ENCODE peak calls at places on chromosome 13, in ten cellular contexts. O, V, T, N, M, S, A, Q, K and R are unnamed samples.

GRCh38 chr13:47457631-47458030 is 543.4 kb downstream of the SUCLA2 start:
- DNase-seq in O (no peak), V (no peak), T (no peak), N (peak), M (no peak), S (no peak), A (peak), Q (no peak), K (no peak), R (no peak)

GRCh38 chr13:27770809-27771208 is 21.5 kb upstream of the GSX1 start:
- DNase-seq in O (no peak), V (peak), T (no peak), N (peak), M (no peak), S (no peak), A (peak), Q (peak), K (no peak), R (no peak)

GRCh38 chr13:77026255-77026782 is 640 bp downstream of the FBXL3 start:
- DNase-seq in O (peak), V (peak), T (peak), N (peak), M (peak), S (peak), A (peak), Q (peak), K (peak), R (peak)

GRCh38 chr13:107392205-107392604 is 823.1 kb downstream of the LIG4 start:
- DNase-seq in O (no peak), V (peak), T (no peak), N (no peak), M (no peak), S (no peak), A (no peak), Q (no peak), K (no peak), R (no peak)

GRCh38 chr13:72931311-72931710 is 127.5 kb upstream of the KLF5 start:
- DNase-seq in O (no peak), V (no peak), T (no peak), N (no peak), M (no peak), S (no peak), A (no peak), Q (no peak), K (no peak), R (no peak)

GRCh38 chr13:51879133-51879532 is 17.4 kb downstream of the CCDC70 start:
- DNase-seq in O (no peak), V (no peak), T (no peak), N (no peak), M (no peak), S (no peak), A (no peak), Q (no peak), K (no peak), R (no peak)

GRCh38 chr13:85626603-85627002 is 172.6 kb downstream of the SLITRK6 start:
- DNase-seq in O (no peak), V (no peak), T (no peak), N (no peak), M (no peak), S (no peak), A (no peak), Q (no peak), K (no peak), R (no peak)

GRCh38 chr13:51032831-51033230 is 78.2 kb downstream of the C13orf42 start:
- DNase-seq in O (no peak), V (no peak), T (no peak), N (no peak), M (no peak), S (no peak), A (no peak), Q (no peak), K (no peak), R (no peak)

GRCh38 chr13:27621366-27622101 is at the start of gene POLR1D:
- DNase-seq in O (peak), V (peak), T (peak), N (peak), M (peak), S (peak), A (peak), Q (peak), K (peak), R (peak)

GRCh38 chr13:75993823-75994222 is 357.7 kb downstream of the LMO7 start:
- DNase-seq in O (no peak), V (no peak), T (no peak), N (peak), M (no peak), S (no peak), A (peak), Q (no peak), K (no peak), R (no peak)

GRCh38 chr13:91142572-91142971 is 204.9 kb upstream of the MIR17HG start:
- DNase-seq in O (no peak), V (no peak), T (peak), N (peak), M (no peak), S (no peak), A (no peak), Q (no peak), K (no peak), R (no peak)